ENCODE peak calls at places on chromosomes 5 and 9, in six cellular contexts. O is cardiac fibroblast, P is GM23338, F is prostate gland, L is GM13976, Z is endothelial cell. A is an unnamed sample.

GRCh38 chr9:126564128-126564527 is 49.6 kb upstream of the LMX1B start:
- DNase-seq in P (no peak), Z (peak; percentile 51), L (peak; percentile 18), F (no peak), O (no peak), A (no peak)

GRCh38 chr5:170571331-170571731 is 67.5 kb downstream of the KCNIP1 start:
- DNase-seq in P (peak; percentile 30), F (no peak), L (no peak), Z (no peak), O (peak; percentile 3), A (no peak)

GRCh38 chr5:40033411-40033810 is 608.6 kb upstream of the DAB2 start:
- DNase-seq in O (no peak), Z (no peak), L (peak; percentile 13), P (no peak), F (no peak), A (peak; percentile 13)

GRCh38 chr5:759111-759741 is 25.3 kb downstream of the ZDHHC11B start:
- DNase-seq in O (peak; percentile 67), Z (no peak), P (peak; percentile 45), F (peak; percentile 5), L (peak; percentile 47), A (no peak)

GRCh38 chr9:1837453-1838084 is 177.6 kb upstream of the SMARCA2 start:
- DNase-seq in O (peak; percentile 18), F (peak; percentile 10), L (peak; percentile 51), P (peak; percentile 90), Z (peak; percentile 58), A (peak; percentile 51)

GRCh38 chr5:129107637-129108036 is 13.1 kb downstream of the ISOC1 start:
- DNase-seq in O (no peak), Z (no peak), F (no peak), L (no peak), P (no peak), A (no peak)

GRCh38 chr5:39102684-39103155 is 28.5 kb upstream of the RICTOR start:
- DNase-seq in P (no peak), O (peak; percentile 42), F (no peak), Z (no peak), L (no peak), A (no peak)

GRCh38 chr9:2335260-2335659 is 286.3 kb upstream of the VLDLR start:
- DNase-seq in L (no peak), P (no peak), F (no peak), Z (no peak), O (no peak), A (no peak)

GRCh38 chr5:176695073-176695472 is 47.8 kb downstream of the TSPAN17 start:
- DNase-seq in L (no peak), F (no peak), P (no peak), O (no peak), Z (no peak), A (no peak)

GRCh38 chr9:97419315-97419867 is 7.5 kb downstream of the TDRD7 start:
- DNase-seq in P (no peak), O (peak; percentile 52), L (no peak), F (no peak), Z (no peak), A (no peak)

DNA sequence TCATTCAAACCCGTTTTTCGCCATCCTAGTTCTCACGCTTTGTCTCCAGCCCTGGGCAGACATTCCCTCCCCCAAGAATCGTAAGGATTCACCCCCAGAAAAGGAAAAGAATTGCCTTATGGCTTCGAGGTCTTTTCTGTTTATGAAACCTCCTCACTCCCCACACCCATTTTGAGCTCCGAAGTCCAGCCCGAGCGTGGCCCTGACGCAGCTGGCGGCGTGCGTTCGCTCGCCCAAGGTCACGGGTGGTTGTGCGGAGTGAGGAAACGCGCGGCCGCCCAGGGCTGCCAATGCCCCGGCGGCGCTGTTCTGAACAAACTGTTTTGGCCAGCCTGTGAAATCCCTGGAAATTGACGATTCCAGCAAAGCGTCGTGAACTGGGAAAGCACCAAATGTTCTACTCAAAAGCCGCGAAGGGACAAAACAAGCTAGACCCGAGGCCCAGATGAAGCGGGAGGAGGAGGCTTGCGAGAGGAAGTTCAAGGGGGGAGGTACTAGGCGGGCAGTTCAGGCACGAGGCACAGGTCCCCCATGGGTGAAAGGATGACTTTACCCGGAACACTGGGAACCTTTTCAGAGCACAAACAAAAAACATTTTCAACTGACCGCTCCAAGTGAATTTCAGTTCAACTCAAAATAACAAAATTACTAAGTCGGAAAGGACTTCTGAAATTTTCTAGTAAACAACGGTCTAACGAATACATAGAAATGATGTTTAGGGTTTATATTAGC is 683 bp upstream of the ZFAND5 start:
- DNase-seq in O (peak; percentile 95), P (peak; percentile 79), Z (peak; percentile 59), L (peak; percentile 77), F (peak; percentile 76), A (peak; percentile 73)
- TF ChIP-seq CTCF in O (peak; percentile 7), P (no peak), Z (no peak), L (no peak), F (no peak), A (no peak)

GRCh38 chr9:125241000-125241862 is at the start of gene HSPA5:
- DNase-seq in O (peak; percentile 100), P (peak; percentile 100), Z (peak; percentile 99), L (peak; percentile 99), F (peak; percentile 100), A (peak; percentile 98)
- TF ChIP-seq CTCF in O (peak; percentile 7), P (no peak), Z (no peak), L (peak; percentile 8), F (no peak), A (no peak)

DNA sequence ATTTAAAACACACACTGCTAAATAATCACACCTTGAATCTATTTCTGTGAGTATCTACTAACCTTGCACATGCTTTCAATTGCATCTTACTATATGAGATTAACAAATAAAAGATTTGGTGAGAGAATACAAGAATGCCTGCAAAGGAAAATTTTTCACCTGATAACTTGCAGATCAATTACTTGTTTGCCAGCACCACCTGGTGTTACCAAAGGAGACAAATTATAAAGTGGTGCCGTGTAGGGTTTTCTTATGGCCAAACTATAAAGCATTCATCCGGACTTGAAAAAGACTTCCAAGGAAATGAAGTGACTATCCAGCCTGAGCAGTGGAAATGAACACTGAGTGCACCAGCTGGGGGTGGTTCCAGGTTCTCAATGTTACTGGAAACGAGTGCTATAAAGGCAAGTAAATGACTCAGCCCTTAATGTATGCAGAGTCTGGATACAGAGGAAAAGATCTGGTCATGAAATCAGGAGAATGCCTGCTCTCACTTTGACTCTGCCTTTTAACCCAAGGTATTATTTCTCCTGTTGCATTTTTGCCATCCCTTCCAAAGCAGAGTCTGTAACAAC is 113.2 kb downstream of the DNAH5 start:
- DNase-seq in L (no peak), O (no peak), F (no peak), Z (no peak), P (peak; percentile 43), A (no peak)
- TF ChIP-seq CTCF in L (no peak), O (no peak), F (no peak), Z (no peak), P (peak; percentile 56), A (no peak)

GRCh38 chr5:142797420-142797819 is 27.2 kb downstream of the ARHGAP26 start:
- DNase-seq in F (no peak), O (no peak), P (peak; percentile 67), Z (no peak), L (no peak), A (no peak)
- TF ChIP-seq CTCF in F (no peak), O (no peak), P (no peak), Z (no peak), L (no peak), A (no peak)